ENCODE peak calls at places on chromosomes 11 and 22, in eight cellular contexts. H is Daoy; Z is stimulated activated CD4-positive, alpha-beta T cell treated with anti-CD3 and anti-CD28 coated beads, TNF-alpha, amount 100 ng/mL, for 4 hours; W is tibial nerve; R is stimulated activated CD8-positive, alpha-beta memory T cell treated with anti-CD3 and anti-CD28 coated beads, Interleukin-4, amount 100 ng/mL, for 4 hours; M is NCI-H2081 treated with DMSO at 0.1 percent for 48 hours; D is D341Med; G is activated gamma-delta T cell treated with Interleukin-2 at 50 U/mL for 16 hours. X is an unnamed sample.

GRCh38 chr11:83549984-83550667 is 264.0 kb upstream of the CCDC90B start:
- DNase-seq in H (no peak), Z (no peak), W (no peak), R (no peak), M (no peak), D (no peak), G (no peak), X (no peak)

GRCh38 chr22:46081831-46082210 is 68.5 kb upstream of the PPARA start:
- DNase-seq in H (no peak), Z (no peak), W (peak; percentile 12), R (no peak), M (no peak), D (no peak), G (no peak), X (no peak)

GRCh38 chr11:103031834-103032233 is 60.1 kb downstream of the DCUN1D5 start:
- DNase-seq in H (no peak), Z (no peak), W (no peak), R (no peak), M (no peak), D (no peak), G (no peak), X (no peak)

GRCh38 chr11:33942954-33943353 is 51.1 kb upstream of the LMO2 start:
- DNase-seq in H (peak; percentile 76), Z (no peak), W (no peak), R (no peak), M (no peak), D (no peak), G (no peak), X (no peak)

GRCh38 chr22:37827056-37827455 is 3.9 kb downstream of the GALR3 start:
- DNase-seq in H (no peak), Z (no peak), W (no peak), R (no peak), M (no peak), D (no peak), G (no peak), X (no peak)

GRCh38 chr11:94753630-94754029 is 14.5 kb upstream of the AMOTL1 start:
- DNase-seq in H (no peak), Z (no peak), W (no peak), R (no peak), M (no peak), D (no peak), G (no peak), X (no peak)

GRCh38 chr11:42161886-42162285 is 702.4 kb upstream of the LRRC4C start:
- DNase-seq in H (no peak), Z (no peak), W (no peak), R (no peak), M (no peak), D (no peak), G (no peak), X (no peak)

GRCh38 chr22:50305658-50306566 is 1.5 kb downstream of the PLXNB2 start:
- DNase-seq in H (peak; percentile 93), Z (no peak), W (peak; percentile 53), R (no peak), M (no peak), D (peak; percentile 79), G (no peak), X (no peak)

GRCh38 chr22:17816649-17817048 is 42.4 kb upstream of the BID start:
- DNase-seq in H (no peak), Z (no peak), W (no peak), R (no peak), M (no peak), D (no peak), G (no peak), X (no peak)

GRCh38 chr11:64914123-64914522 is 2.9 kb downstream of the ATG2A start:
- DNase-seq in H (no peak), Z (no peak), W (no peak), R (no peak), M (no peak), D (no peak), G (no peak), X (no peak)

GRCh38 chr11:128391809-128392208 is 195.5 kb downstream of the ETS1 start:
- DNase-seq in H (no peak), Z (no peak), W (no peak), R (no peak), M (no peak), D (no peak), G (no peak), X (no peak)

GRCh38 chr11:72720806-72721205 is 31.4 kb downstream of the ARAP1 start:
- DNase-seq in H (no peak), Z (no peak), W (no peak), R (no peak), M (no peak), D (no peak), G (no peak), X (no peak)

GRCh38 chr22:22703715-22704114 is 59.3 kb downstream of the GGTLC2 start:
- DNase-seq in H (no peak), Z (no peak), W (no peak), R (no peak), M (no peak), D (no peak), G (no peak), X (no peak)

GRCh38 chr22:25482868-25483639 is 81.4 kb upstream of the GRK3 start:
- DNase-seq in H (no peak), Z (no peak), W (no peak), R (no peak), M (no peak), D (no peak), G (no peak), X (no peak)

GRCh38 chr22:24107668-24108067 is 73.6 kb upstream of the SUSD2 start:
- DNase-seq in H (peak; percentile 55), Z (no peak), W (peak; percentile 78), R (no peak), M (no peak), D (no peak), G (no peak), X (no peak)

GRCh38 chr22:20224917-20225692 is 43.0 kb downstream of the RTN4R start:
- DNase-seq in H (no peak), Z (no peak), W (no peak), R (no peak), M (no peak), D (no peak), G (no peak), X (no peak)

GRCh38 chr11:128261011-128261421 is 326.3 kb downstream of the ETS1 start:
- DNase-seq in H (no peak), Z (no peak), W (no peak), R (no peak), M (no peak), D (no peak), G (no peak), X (no peak)

GRCh38 chr11:74895340-74896116 is 53.4 kb downstream of the XRRA1 start:
- DNase-seq in H (no peak), Z (no peak), W (no peak), R (no peak), M (no peak), D (no peak), G (no peak), X (no peak)

GRCh38 chr11:8225589-8226036 is 38.1 kb downstream of the LMO1 start:
- DNase-seq in H (peak; percentile 69), Z (peak; percentile 43), W (peak; percentile 48), R (peak; percentile 13), M (no peak), D (peak; percentile 81), G (peak; percentile 66), X (peak; percentile 6)